ENCODE peak calls at places on chromosomes 12 and 14, in nine cellular contexts. Z, M, F, I, L, H, O, A and G are unnamed samples.
A peak's percentile ranks its signal among the peaks of the same experiment; 100 is the strongest.

GRCh38 chr12:49489720-49490119 is 49.1 kb upstream of the KCNH3 start:
- DNase-seq in A (no peak), F (peak; percentile 98), H (no peak), L (no peak), O (no peak), Z (no peak), M (no peak), I (no peak), G (no peak)

GRCh38 chr12:4117386-4118016 is 156.1 kb upstream of the CCND2 start:
- DNase-seq in A (peak; percentile 22), M (no peak), Z (no peak), O (no peak), H (no peak), F (no peak), I (no peak), L (no peak), G (no peak)

GRCh38 chr12:69514845-69515244 is 44.7 kb downstream of the FRS2 start:
- DNase-seq in O (no peak), M (no peak), I (no peak), F (no peak), Z (no peak), L (no peak), A (no peak), H (no peak), G (no peak)

GRCh38 chr12:131116437-131117117 is 162.9 kb downstream of the ADGRD1 start:
- DNase-seq in I (no peak), Z (no peak), A (no peak), O (no peak), H (peak; percentile 28), F (no peak), L (no peak), M (no peak), G (no peak)

GRCh38 chr12:45893240-45893639 is 97.1 kb downstream of the SCAF11 start:
- DNase-seq in L (no peak), F (no peak), O (peak; percentile 21), H (no peak), Z (no peak), M (no peak), A (no peak), I (no peak), G (no peak)

GRCh38 chr12:66776974-66777373 is 98.1 kb upstream of the GRIP1 start:
- DNase-seq in I (no peak), O (no peak), L (no peak), M (no peak), F (no peak), Z (peak; percentile 41), A (no peak), H (no peak), G (peak; percentile 20)

GRCh38 chr12:46403732-46404097 is 31.1 kb upstream of the SLC38A2 start:
- DNase-seq in L (no peak), I (no peak), Z (no peak), M (no peak), A (no peak), O (no peak), F (no peak), H (no peak), G (no peak)

GRCh38 chr12:89959188-89959587 is 250.6 kb upstream of the ATP2B1 start:
- DNase-seq in I (no peak), H (no peak), L (no peak), O (no peak), F (no peak), A (no peak), Z (no peak), M (no peak), G (no peak)

GRCh38 chr12:6949063-6949594 is 2.0 kb upstream of the PTPN6 start:
- DNase-seq in Z (peak; percentile 57), A (no peak), O (no peak), M (peak; percentile 48), H (peak; percentile 78), I (no peak), L (peak; percentile 13), F (no peak), G (peak; percentile 44)

GRCh38 chr14:92747701-92748258 is 647 bp downstream of the LGMN start:
- DNase-seq in A (no peak), Z (no peak), I (no peak), F (peak; percentile 21), O (no peak), M (no peak), L (no peak), H (no peak), G (no peak)

GRCh38 chr12:53504004-53504920 is 3.0 kb downstream of the NPFF start:
- DNase-seq in O (no peak), L (no peak), A (no peak), I (no peak), M (no peak), H (no peak), Z (no peak), F (no peak), G (no peak)

GRCh38 chr12:19517583-19517982 is 78.3 kb downstream of the AEBP2 start:
- DNase-seq in M (no peak), L (no peak), H (no peak), I (no peak), F (no peak), A (no peak), Z (no peak), O (no peak), G (no peak)

GRCh38 chr12:131045705-131046460 is 92.2 kb downstream of the ADGRD1 start:
- DNase-seq in A (no peak), I (no peak), H (peak; percentile 14), Z (no peak), L (no peak), F (no peak), M (peak; percentile 16), O (no peak), G (no peak)

GRCh38 chr14:99660006-99660566 is 15.2 kb downstream of the HHIPL1 start:
- DNase-seq in A (no peak), I (no peak), F (no peak), Z (no peak), O (no peak), L (no peak), H (no peak), M (no peak), G (no peak)

GRCh38 chr12:3038931-3039510 is 38.2 kb upstream of the TSPAN9 start:
- DNase-seq in H (no peak), O (no peak), I (no peak), Z (no peak), L (no peak), A (no peak), F (no peak), M (no peak), G (no peak)

GRCh38 chr12:122928891-122929538 is 33.1 kb upstream of the VPS37B start:
- DNase-seq in L (no peak), F (no peak), O (no peak), A (no peak), I (no peak), H (no peak), Z (no peak), M (no peak), G (no peak)

GRCh38 chr12:109529618-109530300 is 43.5 kb downstream of the MMAB start:
- DNase-seq in F (no peak), M (no peak), A (no peak), L (no peak), Z (no peak), H (peak; percentile 6), I (no peak), O (no peak), G (no peak)

DNA sequence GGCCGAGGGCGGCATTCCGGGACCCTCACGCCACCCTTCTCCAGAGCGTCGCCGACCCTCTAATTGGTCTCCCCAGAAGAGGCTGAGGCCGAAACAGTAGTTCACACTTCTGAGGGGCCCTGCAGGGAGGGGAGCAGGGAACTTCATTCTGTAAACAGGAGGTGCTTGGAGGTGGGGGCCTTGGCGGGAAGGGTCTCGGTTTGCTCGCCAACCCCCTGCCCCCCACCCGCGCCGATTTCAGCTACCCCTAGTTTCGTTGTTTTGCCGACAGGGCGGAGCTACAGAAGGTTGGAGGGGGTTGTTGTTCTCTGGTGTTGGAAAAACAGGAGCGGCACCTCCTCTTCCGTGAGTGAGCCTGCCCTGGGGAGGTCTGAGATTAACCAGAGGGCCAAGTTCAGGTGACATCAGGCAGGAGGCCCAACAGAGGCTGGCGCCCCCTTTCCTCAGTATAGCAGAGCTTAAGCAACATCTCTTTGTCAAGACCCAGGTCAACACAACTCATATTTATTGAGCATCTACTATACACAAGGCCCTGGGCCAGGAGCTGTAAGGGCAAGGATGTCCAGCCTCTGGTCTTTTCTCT is 682 bp downstream of the ERBB3 start:
- DNase-seq in O (no peak), H (peak; percentile 53), M (peak; percentile 59), I (no peak), Z (no peak), L (no peak), A (peak; percentile 41), F (no peak), G (peak; percentile 84)
- H3K4me1 ChIP-seq in O (peaks cover 12% of the 10 kb centered on the region), H (peaks cover 17% of the 10 kb centered on the region), M (peaks cover 25% of the 10 kb centered on the region), I (peaks cover 7% of the 10 kb centered on the region), Z (peaks cover 18% of the 10 kb centered on the region), L (peaks cover 21% of the 10 kb centered on the region), A (no peaks in the 10 kb centered on the region), F (peaks cover 6% of the 10 kb centered on the region), G (no peaks in the 10 kb centered on the region)

DNA sequence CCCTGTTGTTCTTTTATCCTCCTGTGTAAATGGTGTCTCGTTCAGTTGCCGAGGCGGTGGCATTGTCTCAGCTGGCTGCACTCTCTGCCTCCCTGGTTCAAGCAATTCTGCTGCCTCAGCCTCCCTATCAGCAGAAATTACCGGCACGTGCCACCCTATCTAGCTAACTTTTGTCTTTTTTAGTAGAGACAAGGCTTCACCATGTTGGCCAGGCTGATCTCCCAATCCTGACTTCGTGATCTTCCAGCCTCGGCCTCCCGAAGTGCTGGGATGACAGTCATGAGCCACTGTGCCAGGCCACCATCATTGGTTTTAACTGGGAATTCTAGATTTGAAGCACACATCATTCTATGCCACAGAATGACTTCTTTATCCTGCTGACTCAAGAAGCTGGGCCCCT is 175.3 kb upstream of the ALG10B start:
- DNase-seq in H (no peak), L (no peak), F (no peak), Z (no peak), M (no peak), A (no peak), I (no peak), O (no peak), G (no peak)
- H3K9me3 ChIP-seq in H (peaks cover 5% of the 10 kb centered on the region), L (peaks cover 4% of the 10 kb centered on the region), F (no peaks in the 10 kb centered on the region), Z (no peaks in the 10 kb centered on the region), M (peaks cover 7% of the 10 kb centered on the region), A (peaks cover 2% of the 10 kb centered on the region), I (no peaks in the 10 kb centered on the region), O (peaks cover 12% of the 10 kb centered on the region), G (no peaks in the 10 kb centered on the region)

DNA sequence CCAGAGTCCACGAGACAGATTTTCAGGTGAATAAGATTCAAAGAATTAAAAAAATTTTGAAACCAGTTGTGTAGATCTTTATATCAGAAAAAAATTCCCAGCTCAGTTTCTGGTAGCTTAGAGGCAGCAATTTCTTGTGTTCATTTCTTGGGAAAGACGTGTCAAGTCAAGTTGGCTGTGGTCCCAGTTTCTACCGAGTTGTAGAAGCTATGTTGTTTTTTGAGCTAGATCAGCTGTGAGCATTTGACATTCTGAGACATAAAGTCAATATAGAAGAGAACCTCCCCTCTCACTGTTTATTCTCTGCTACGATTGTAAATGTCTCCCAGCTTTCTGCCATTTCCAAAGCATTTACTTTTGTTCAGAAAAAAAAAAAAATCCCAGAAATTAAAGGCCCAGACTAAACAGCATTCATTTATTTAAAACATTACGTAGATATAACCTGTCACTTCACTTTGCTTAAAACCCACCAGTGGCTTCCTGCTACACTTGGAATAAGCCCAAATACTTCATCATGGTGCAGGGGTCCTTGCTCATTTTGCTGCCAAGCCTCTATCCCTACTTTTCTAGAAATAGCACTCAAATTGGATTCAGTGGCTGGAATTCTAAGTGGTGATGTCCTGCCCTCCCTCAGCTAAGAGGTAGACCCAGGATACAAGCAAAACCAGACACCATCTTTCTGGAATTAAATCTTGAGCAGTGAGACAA is 20.6 kb upstream of the PYGL start:
- DNase-seq in O (no peak), L (no peak), I (no peak), M (peak; percentile 67), A (no peak), H (no peak), Z (no peak), F (peak; percentile 95), G (no peak)
- H3K27me3 ChIP-seq in O (no peaks in the 10 kb centered on the region), L (no peaks in the 10 kb centered on the region), I (no peaks in the 10 kb centered on the region), M (no peaks in the 10 kb centered on the region), A (no peaks in the 10 kb centered on the region), H (no peaks in the 10 kb centered on the region), Z (no peaks in the 10 kb centered on the region), F (no peaks in the 10 kb centered on the region), G (no peaks in the 10 kb centered on the region)

GRCh38 chr14:77027538-77028383 is 747 bp downstream of the IRF2BPL start:
- DNase-seq in O (peak; percentile 27), A (peak; percentile 74), H (peak; percentile 84), L (peak; percentile 76), F (peak; percentile 65), I (no peak), M (peak; percentile 83), Z (peak; percentile 78), G (peak; percentile 69)
- H3K4me1 ChIP-seq in O (peaks cover 38% of the 10 kb centered on the region), A (peaks cover 13% of the 10 kb centered on the region), H (peaks cover 77% of the 10 kb centered on the region), L (peaks cover 94% of the 10 kb centered on the region), F (peaks cover 49% of the 10 kb centered on the region), I (peaks cover 70% of the 10 kb centered on the region), M (peaks cover 83% of the 10 kb centered on the region), Z (peaks cover 72% of the 10 kb centered on the region), G (peaks cover 77% of the 10 kb centered on the region)